ENCODE peak calls at places on chromosomes 7 and 10, in five cellular contexts. Y is EL, B is A549, C is BE2C, L is NCI-H774. O is an unnamed sample.

GRCh38 chr7:129169171-129169643 is 19.2 kb upstream of the SMO start:
- DNase-seq in C (no peak), B (no peak), Y (peak; percentile 33), L (peak; percentile 51), O (no peak)

GRCh38 chr7:24894670-24895221 is 85.2 kb downstream of the OSBPL3 start:
- DNase-seq in C (peak; percentile 44), Y (peak; percentile 17), B (no peak), L (no peak), O (no peak)

GRCh38 chr10:132872658-132873057 is 69.7 kb downstream of the CFAP46 start:
- DNase-seq in L (no peak), Y (no peak), B (no peak), C (no peak), O (no peak)

GRCh38 chr10:44864042-44864436 is 47.1 kb upstream of the TMEM72 start:
- DNase-seq in L (peak; percentile 25), Y (no peak), B (no peak), C (no peak), O (no peak)

GRCh38 chr10:77613476-77614130 is 24.0 kb downstream of the KCNMA1 start:
- DNase-seq in C (no peak), L (no peak), B (no peak), Y (no peak), O (no peak)

GRCh38 chr7:41232086-41232485 is 470.8 kb downstream of the INHBA start:
- DNase-seq in B (no peak), C (no peak), L (no peak), Y (peak; percentile 22), O (no peak)

GRCh38 chr7:143479055-143479766 is 1.5 kb downstream of the TAS2R41 start:
- DNase-seq in B (no peak), C (no peak), L (no peak), Y (no peak), O (no peak)

GRCh38 chr7:98049034-98049433 is 57.6 kb upstream of the LMTK2 start:
- DNase-seq in C (no peak), Y (no peak), L (no peak), B (no peak), O (no peak)

GRCh38 chr10:29642996-29643395 is 8.2 kb upstream of the SVIL start:
- DNase-seq in B (no peak), L (no peak), C (no peak), Y (no peak), O (no peak)

GRCh38 chr7:37484460-37485063 is 35.9 kb upstream of the ELMO1 start:
- DNase-seq in C (no peak), Y (no peak), L (no peak), B (no peak), O (no peak)

GRCh38 chr10:126872135-126872534 is 33.1 kb upstream of the DOCK1 start:
- DNase-seq in C (no peak), B (no peak), L (no peak), Y (no peak), O (no peak)

GRCh38 chr10:71064413-71065118 is 147.8 kb upstream of the UNC5B start:
- DNase-seq in B (no peak), L (no peak), C (no peak), Y (no peak), O (no peak)

GRCh38 chr7:157609932-157610640 is 273.3 kb downstream of the DNAJB6 start:
- DNase-seq in Y (no peak), L (no peak), B (no peak), C (no peak), O (no peak)

GRCh38 chr7:34096135-34096775 is 190.9 kb downstream of the BMPER start:
- DNase-seq in B (no peak), L (no peak), C (no peak), Y (peak; percentile 83), O (no peak)

GRCh38 chr7:29278362-29279070 is 83.9 kb downstream of the CHN2 start:
- DNase-seq in C (no peak), B (no peak), L (no peak), Y (no peak), O (peak; percentile 80)

GRCh38 chr7:68246189-68246633 is 1249.6 kb downstream of the TYW1 start:
- DNase-seq in L (peak; percentile 65), Y (no peak), B (no peak), C (no peak), O (peak; percentile 53)

GRCh38 chr10:59578013-59578412 is 131.6 kb downstream of the SLC16A9 start:
- DNase-seq in B (no peak), Y (no peak), C (no peak), L (no peak), O (no peak)